ENCODE peak calls at places on chromosomes 7 and 10, in eight cellular contexts. K is H1, I is heart right ventricle, Z is heart left ventricle, A is psoas muscle, L is small intestine, U is cardiac muscle cell, D is pancreas. C is an unnamed sample. For H3K4me1, the result is how much of the 10 kb centered on the place peaks cover.

GRCh38 chr10:599767-600166 is 89.7 kb downstream of the DIP2C start:
- DNase-seq in K (no peak), U (no peak), I (no peak), Z (no peak), A (no peak), D (no peak), L (no peak), C (no peak)

GRCh38 chr7:332020-332517 is 42.1 kb downstream of the FOXL3 start:
- DNase-seq in I (no peak), Z (no peak), D (peak), L (no peak), U (no peak), K (no peak), A (no peak), C (peak)

GRCh38 chr7:26202019-26202985 is 757 bp downstream of the CBX3 start:
- DNase-seq in Z (peak), U (peak), L (peak), I (peak), K (no peak), D (peak), A (peak), C (peak)

GRCh38 chr10:26557641-26558014 is 119.5 kb downstream of the APBB1IP start:
- DNase-seq in A (no peak), D (no peak), I (no peak), U (no peak), Z (no peak), L (peak), K (no peak), C (no peak)

GRCh38 chr10:97192952-97193435 is 7.2 kb upstream of the SLIT1 start:
- DNase-seq in K (no peak), U (no peak), D (no peak), L (no peak), Z (no peak), A (no peak), I (no peak), C (no peak)

GRCh38 chr10:52477305-52477704 is 163.2 kb downstream of the DKK1 start:
- DNase-seq in Z (no peak), A (no peak), K (no peak), I (no peak), U (no peak), L (no peak), D (no peak), C (no peak)

GRCh38 chr7:105261689-105262088 is 127.0 kb downstream of the SRPK2 start:
- DNase-seq in D (no peak), U (no peak), I (no peak), A (no peak), Z (no peak), K (no peak), L (peak), C (no peak)

GRCh38 chr10:124600051-124600880 is 138.6 kb downstream of the LHPP start:
- DNase-seq in Z (peak), D (peak), L (no peak), A (peak), I (peak), K (no peak), U (no peak), C (no peak)

GRCh38 chr7:42932861-42933591 is 850 bp downstream of the MRPL32 start:
- DNase-seq in I (no peak), Z (no peak), U (peak), D (no peak), A (no peak), K (no peak), L (no peak), C (no peak)

GRCh38 chr7:144027974-144028373 is 20.8 kb upstream of the OR2A5 start:
- DNase-seq in I (no peak), A (no peak), L (no peak), Z (no peak), K (no peak), D (no peak), U (no peak), C (no peak)

GRCh38 chr10:44198096-44198779 is 186.7 kb downstream of the CXCL12 start:
- DNase-seq in A (no peak), Z (no peak), I (no peak), K (no peak), D (no peak), U (no peak), L (no peak), C (no peak)

GRCh38 chr7:100968650-100969049 is 715 bp upstream of the MUC12 start:
- DNase-seq in Z (no peak), I (no peak), U (no peak), L (peak), A (no peak), D (no peak), K (no peak), C (no peak)

GRCh38 chr7:32316831-32317230 is 173.3 kb downstream of the LSM5 start:
- DNase-seq in A (no peak), K (no peak), L (no peak), I (no peak), U (no peak), Z (no peak), D (no peak), C (no peak)

GRCh38 chr10:76337641-76338040 is 906.2 kb downstream of the LRMDA start:
- DNase-seq in U (no peak), A (no peak), K (no peak), I (no peak), L (no peak), D (no peak), Z (no peak), C (no peak)

GRCh38 chr10:110724116-110724701 is 80.1 kb downstream of the RBM20 start:
- DNase-seq in D (no peak), Z (no peak), L (no peak), A (no peak), I (no peak), K (no peak), U (no peak), C (no peak)

GRCh38 chr7:36048141-36048901 is 104.7 kb upstream of the EEPD1 start:
- DNase-seq in Z (no peak), K (no peak), L (no peak), U (no peak), I (no peak), A (peak), D (no peak), C (no peak)

GRCh38 chr10:66572700-66573099 is 353.1 kb upstream of the LRRTM3 start:
- DNase-seq in D (no peak), U (no peak), Z (no peak), L (peak), A (no peak), I (no peak), K (no peak), C (no peak)

GRCh38 chr7:22488643-22489462 is 11.1 kb downstream of the STEAP1B start:
- DNase-seq in K (peak), U (peak), I (no peak), D (peak), A (peak), L (peak), Z (no peak), C (peak)

GRCh38 chr10:79221110-79222051 is 125.9 kb upstream of the PPIF start:
- DNase-seq in D (peak), I (peak), Z (peak), L (peak), U (peak), A (peak), K (no peak), C (no peak)

GRCh38 chr10:130739016-130739756 is 572.3 kb downstream of the TCERG1L start:
- DNase-seq in L (no peak), Z (no peak), D (no peak), A (no peak), I (no peak), K (no peak), U (no peak), C (peak)

GRCh38 chr10:4656576-4657194 is 169.3 kb upstream of the AKR1E2 start:
- DNase-seq in L (peak), I (peak), A (peak), K (no peak), D (no peak), Z (peak), U (peak), C (peak)

GRCh38 chr10:132419631-132420468 is 22.9 kb downstream of the PWWP2B start:
- DNase-seq in A (no peak), D (peak), I (peak), Z (peak), L (no peak), K (no peak), U (no peak), C (peak)

GRCh38 chr10:110527731-110528171 is 30.0 kb downstream of the DUSP5 start:
- DNase-seq in U (no peak), Z (no peak), D (no peak), L (no peak), A (no peak), K (no peak), I (no peak), C (no peak)

GRCh38 chr7:122303971-122304603 is 463 bp downstream of the FEZF1 start:
- DNase-seq in I (no peak), L (no peak), D (no peak), Z (no peak), U (peak), K (no peak), A (no peak), C (peak)

GRCh38 chr7:113657603-113658002 is 261.2 kb downstream of the PPP1R3A start:
- DNase-seq in A (no peak), L (no peak), Z (no peak), D (no peak), U (no peak), I (no peak), K (no peak), C (no peak)

GRCh38 chr7:21383217-21383832 is 44.6 kb upstream of the SP4 start:
- DNase-seq in L (no peak), K (no peak), U (no peak), Z (no peak), A (no peak), D (no peak), I (no peak), C (no peak)

GRCh38 chr10:43390791-43391190 is 18.2 kb downstream of the HNRNPF start:
- DNase-seq in I (no peak), D (no peak), A (no peak), K (no peak), L (no peak), Z (no peak), U (peak), C (no peak)

GRCh38 chr7:107958764-107959526 is 44.0 kb downstream of the LAMB1 start:
- DNase-seq in A (no peak), K (no peak), D (no peak), I (no peak), L (no peak), Z (no peak), U (no peak), C (no peak)

GRCh38 chr7:131943616-131944015 is 387.2 kb upstream of the PODXL start:
- DNase-seq in Z (no peak), K (no peak), U (no peak), A (no peak), D (no peak), I (no peak), L (no peak), C (no peak)

GRCh38 chr10:44195120-44196007 is 189.5 kb downstream of the CXCL12 start:
- DNase-seq in Z (peak), L (peak), U (peak), D (peak), I (peak), K (no peak), A (peak), C (no peak)

GRCh38 chr10:64863836-64864235 is 1342.6 kb downstream of the REEP3 start:
- DNase-seq in L (no peak), A (no peak), U (no peak), K (no peak), D (no peak), I (no peak), Z (no peak), C (no peak)

GRCh38 chr7:142108728-142109505 is 2.6 kb upstream of the MGAM2 start:
- DNase-seq in A (no peak), D (no peak), U (no peak), Z (no peak), I (no peak), K (no peak), L (no peak), C (no peak)

GRCh38 chr10:21523557-21524008 is 1.9 kb downstream of the SKIDA1 start:
- DNase-seq in I (no peak), Z (no peak), D (no peak), K (no peak), U (no peak), L (no peak), A (no peak), C (no peak)

GRCh38 chr10:45602082-45602730 is 70.4 kb downstream of the ZFAND4 start:
- DNase-seq in D (no peak), K (no peak), I (no peak), A (no peak), Z (no peak), U (no peak), L (no peak), C (no peak)

GRCh38 chr7:124679826-124680225 is 85.8 kb downstream of the GPR37 start:
- DNase-seq in I (no peak), D (no peak), U (no peak), L (no peak), K (no peak), A (no peak), Z (no peak), C (no peak)

GRCh38 chr7:139825666-139826290 is 3.3 kb upstream of the TBXAS1 start:
- DNase-seq in L (no peak), K (no peak), Z (no peak), D (no peak), I (no peak), A (no peak), U (no peak), C (no peak)

GRCh38 chr7:32890553-32891045 is 961 bp downstream of the KBTBD2 start:
- DNase-seq in Z (no peak), A (no peak), D (no peak), L (peak), I (no peak), K (no peak), U (peak), C (no peak)

GRCh38 chr10:8136745-8137144 is 82.3 kb downstream of the GATA3 start:
- DNase-seq in U (no peak), D (no peak), A (no peak), Z (no peak), K (no peak), L (no peak), I (no peak), C (no peak)

GRCh38 chr7:45715471-45716352 is 141.5 kb downstream of the ADCY1 start:
- DNase-seq in Z (no peak), L (no peak), I (no peak), K (no peak), A (no peak), U (no peak), D (no peak), C (no peak)

GRCh38 chr7:70583965-70584883 is 547.7 kb upstream of the GALNT17 start:
- DNase-seq in I (no peak), A (no peak), L (peak), U (no peak), Z (no peak), D (no peak), K (no peak), C (no peak)

GRCh38 chr7:70582921-70583895 is 548.7 kb upstream of the GALNT17 start:
- DNase-seq in U (no peak), L (no peak), K (no peak), A (no peak), D (no peak), Z (no peak), I (no peak), C (peak)

GRCh38 chr7:70587739-70588138 is 544.2 kb upstream of the GALNT17 start:
- DNase-seq in L (peak), A (no peak), I (no peak), Z (no peak), U (no peak), D (no peak), K (no peak), C (no peak)

GRCh38 chr7:70586822-70587221 is 545.1 kb upstream of the GALNT17 start:
- DNase-seq in A (no peak), L (no peak), I (no peak), K (no peak), D (no peak), Z (no peak), U (no peak), C (no peak)

DNA sequence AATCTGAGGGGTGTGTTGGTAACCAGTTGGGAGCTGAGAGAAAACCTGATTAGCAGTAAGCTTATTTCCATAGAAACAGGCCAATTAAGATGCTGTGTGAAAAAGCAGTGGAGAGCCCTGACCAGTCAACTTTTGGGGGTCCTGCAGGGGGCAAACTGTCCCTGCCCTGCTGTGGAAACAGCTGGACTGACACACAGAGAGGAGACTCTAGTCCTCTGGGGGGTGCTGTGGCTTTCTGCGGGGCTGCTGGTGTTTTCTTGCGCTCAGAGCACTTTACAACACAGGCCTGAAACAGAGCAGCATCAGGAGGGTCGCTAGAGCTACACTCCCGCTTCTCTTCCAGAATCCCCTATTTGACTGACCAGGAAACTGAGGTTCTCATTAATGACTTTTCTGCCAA is 546.9 kb upstream of the GALNT17 start:
- DNase-seq in K (no peak), I (no peak), L (no peak), A (no peak), U (no peak), D (no peak), Z (no peak), C (no peak)
- H3K4me1 ChIP-seq in K (under half), I (under half), L (under half), A (under half), U (under half), D (under half), Z (under half), C (under half)

GRCh38 chr10:86958831-86959736 is 685 bp downstream of the SNCG start:
- DNase-seq in K (no peak), U (no peak), A (peak), D (peak), Z (peak), I (peak), L (peak), C (peak)

GRCh38 chr10:86958109-86958830 is at the start of gene SNCG:
- DNase-seq in L (peak), D (peak), K (no peak), Z (peak), U (no peak), A (no peak), I (peak), C (peak)

GRCh38 chr10:86956841-86957448 is 470 bp downstream of the MMRN2 start:
- DNase-seq in D (no peak), I (no peak), Z (peak), L (no peak), K (no peak), U (no peak), A (no peak), C (no peak)

GRCh38 chr10:86956195-86956840 is 1.1 kb downstream of the MMRN2 start:
- DNase-seq in D (no peak), L (no peak), A (no peak), I (no peak), K (no peak), Z (peak), U (no peak), C (no peak)

GRCh38 chr10:86957471-86958108 is at the start of gene MMRN2:
- DNase-seq in U (no peak), Z (peak), L (no peak), K (no peak), A (no peak), I (peak), D (no peak), C (no peak)
- H3K4me3 ChIP-seq in U (no peak), Z (peak), L (no peak), K (no peak), A (peak), I (peak), D (peak), C (peak)

DNA sequence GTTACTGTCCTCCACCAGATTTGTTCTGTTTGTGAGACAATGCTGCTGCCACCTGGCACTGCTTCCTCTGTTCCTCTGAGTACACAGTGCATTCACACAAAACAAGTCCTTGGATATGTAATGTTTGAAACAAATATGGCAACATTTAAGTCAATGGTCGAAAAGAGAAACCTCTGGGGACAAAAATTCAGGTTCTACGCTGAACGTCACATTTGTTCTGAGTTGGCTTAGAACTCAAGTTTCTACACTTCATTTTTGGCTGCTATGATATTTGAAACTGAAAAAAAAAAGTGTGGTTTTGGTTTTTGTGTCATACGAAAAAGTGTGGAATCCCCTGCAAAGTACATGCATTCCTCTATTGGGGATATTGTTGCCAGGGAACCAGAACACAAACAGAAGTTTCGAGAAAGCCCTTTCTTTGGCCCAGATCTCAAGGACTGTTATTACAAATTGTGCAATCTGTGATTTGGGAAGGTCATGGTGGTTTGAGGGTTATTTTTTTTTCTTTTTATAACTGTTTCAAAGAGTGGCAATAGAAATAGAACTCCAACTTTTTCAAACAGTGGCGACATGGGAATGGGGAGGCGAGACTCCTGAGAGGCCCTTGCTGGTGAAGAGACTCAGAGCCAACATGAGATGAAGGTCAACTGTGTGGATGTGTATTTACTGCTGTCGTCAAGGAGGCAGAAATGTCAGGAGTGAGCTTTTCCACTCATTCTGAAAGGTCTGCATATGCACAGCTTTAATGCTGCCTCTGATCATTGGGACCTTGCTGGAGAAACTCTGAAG is 127.5 kb downstream of the CUBN start:
- DNase-seq in K (no peak), D (no peak), L (no peak), U (no peak), A (peak), Z (no peak), I (peak), C (no peak)
- H3K27ac ChIP-seq in K (no peak), D (no peak), L (peak), U (no peak), A (peak), Z (peak), I (peak), C (peak)

GRCh38 chr7:134370135-134370534 is 53.4 kb upstream of the SLC35B4 start:
- DNase-seq in U (no peak), Z (no peak), A (no peak), K (no peak), L (no peak), I (no peak), D (no peak), C (no peak)
- H3K4me1 ChIP-seq in U (under half), Z (under half), A (under half), K (under half), L (under half), I (under half), D (under half), C (under half)

C was measured in upper lobe of left lung.